ENCODE peak calls at places on chromosome 18, in seven cellular contexts. C is GM23338, G is suprapubic skin, D is endodermal cell, P is transverse colon, Z is ovary, N is tibial nerve. R is an unnamed sample.

GRCh38 chr18:11497585-11497984 is 111.8 kb upstream of the SLC35G4 start:
- DNase-seq in C (no peak), D (no peak), P (no peak), Z (no peak), N (peak; percentile 59), G (no peak), R (no peak)

GRCh38 chr18:12657048-12657848 is 659 bp downstream of the SPIRE1 start:
- DNase-seq in D (peak; percentile 68), P (peak; percentile 23), C (peak; percentile 50), Z (peak; percentile 46), G (peak; percentile 67), N (no peak), R (peak; percentile 35)

GRCh38 chr18:51028201-51028805 is 1.7 kb upstream of the SMAD4 start:
- DNase-seq in P (peak; percentile 49), N (no peak), Z (no peak), D (peak; percentile 57), C (no peak), G (no peak), R (no peak)

GRCh38 chr18:80154293-80154692 is 45.2 kb downstream of the ADNP2 start:
- DNase-seq in D (peak; percentile 73), G (no peak), P (no peak), Z (no peak), C (peak; percentile 76), N (no peak), R (no peak)

GRCh38 chr18:79548077-79548450 is 131.5 kb upstream of the CTDP1 start:
- DNase-seq in P (no peak), G (no peak), C (no peak), Z (no peak), N (no peak), D (peak; percentile 30), R (no peak)

GRCh38 chr18:24992491-24992890 is 359.5 kb downstream of the ZNF521 start:
- DNase-seq in Z (no peak), C (no peak), D (no peak), N (no peak), G (no peak), P (no peak), R (no peak)

GRCh38 chr18:58502628-58503027 is 126.3 kb downstream of the ALPK2 start:
- DNase-seq in D (no peak), G (no peak), C (no peak), Z (no peak), N (no peak), P (no peak), R (no peak)

GRCh38 chr18:12301263-12302005 is 6.6 kb upstream of the TUBB6 start:
- DNase-seq in N (no peak), C (no peak), Z (no peak), G (peak; percentile 55), D (no peak), P (no peak), R (no peak)

GRCh38 chr18:79156330-79156729 is 87.1 kb downstream of the ATP9B start:
- DNase-seq in N (no peak), P (peak; percentile 16), C (no peak), Z (no peak), G (no peak), D (no peak), R (no peak)

GRCh38 chr18:58402951-58403702 is 225.8 kb downstream of the ALPK2 start:
- DNase-seq in C (no peak), G (no peak), P (no peak), Z (no peak), N (no peak), D (peak; percentile 53), R (no peak)

GRCh38 chr18:73990241-73990640 is 157.4 kb downstream of the FBXO15 start:
- DNase-seq in D (no peak), N (no peak), G (no peak), P (no peak), Z (no peak), C (no peak), R (no peak)

GRCh38 chr18:26657618-26658581 is 109.5 kb upstream of the KCTD1 start:
- DNase-seq in D (no peak), N (no peak), Z (no peak), C (no peak), G (no peak), P (no peak), R (no peak)

GRCh38 chr18:26656944-26657536 is 108.7 kb upstream of the KCTD1 start:
- DNase-seq in Z (peak; percentile 75), P (peak; percentile 71), D (peak; percentile 86), C (peak; percentile 79), N (peak; percentile 28), G (peak; percentile 80), R (peak; percentile 64)

DNA sequence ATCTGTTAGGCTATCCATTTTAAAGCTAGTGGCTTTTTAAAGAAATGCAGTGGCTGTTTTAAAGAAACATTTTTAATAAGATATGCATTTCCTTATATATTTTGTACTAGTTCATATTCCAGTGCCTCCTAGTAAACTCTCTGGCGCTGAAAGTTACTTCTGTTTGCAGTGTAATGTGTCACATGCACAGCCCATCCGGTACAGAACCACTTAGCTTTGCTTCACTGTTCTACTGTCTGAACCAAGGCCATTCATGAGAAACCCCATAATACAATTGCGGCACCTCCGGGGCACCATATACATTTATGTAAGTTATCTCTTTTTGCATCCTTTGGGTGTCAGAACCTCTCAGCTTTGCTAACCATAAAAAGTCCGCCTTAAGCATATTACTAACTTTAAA is 114.6 kb upstream of the KCTD1 start:
- DNase-seq in Z (no peak), P (no peak), N (no peak), C (no peak), G (no peak), D (no peak), R (no peak)
- H3K27me3 ChIP-seq in Z (no peaks in the 10 kb centered on the region), P (peaks cover 38% of the 10 kb centered on the region), N (no peaks in the 10 kb centered on the region), C (peaks cover 11% of the 10 kb centered on the region), G (peaks cover 33% of the 10 kb centered on the region), D (peaks cover 80% of the 10 kb centered on the region), R (no peaks in the 10 kb centered on the region)

DNA sequence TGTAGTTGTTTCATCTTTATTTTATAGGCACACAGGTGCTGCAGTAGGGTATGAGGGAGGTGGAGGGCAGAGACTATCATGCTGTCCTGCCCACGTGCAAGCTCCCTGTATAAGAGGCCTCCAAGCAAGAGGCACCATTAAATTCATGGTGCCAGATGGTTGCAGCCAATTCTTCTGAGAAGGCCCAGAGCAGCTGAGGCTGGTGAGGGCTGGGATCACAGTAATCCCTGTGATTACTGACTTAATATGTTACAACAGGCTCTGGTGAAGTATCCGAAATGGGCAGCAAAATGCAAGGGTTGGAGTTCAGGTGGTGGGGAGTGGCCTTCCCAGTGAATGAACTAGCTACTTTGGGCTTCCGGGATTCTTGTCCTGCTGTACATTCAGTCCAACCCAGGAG is 191.9 kb upstream of the SMAD2 start:
- DNase-seq in P (no peak), Z (no peak), G (no peak), N (no peak), D (no peak), C (no peak), R (no peak)
- H3K4me1 ChIP-seq in P (peaks cover 11% of the 10 kb centered on the region), Z (peaks cover 9% of the 10 kb centered on the region), G (peaks cover 27% of the 10 kb centered on the region), N (no peaks in the 10 kb centered on the region), D (peaks cover 3% of the 10 kb centered on the region), C (no peaks in the 10 kb centered on the region), R (no peaks in the 10 kb centered on the region)

GRCh38 chr18:4878480-4878879 is 318.6 kb downstream of the AKAIN1 start:
- DNase-seq in C (peak; percentile 28), D (peak; percentile 38), N (no peak), P (no peak), G (no peak), Z (no peak), R (no peak)
- H3K4me3 ChIP-seq in C (no peak overlapping the region), D (no peak overlapping the region), N (no peak overlapping the region), P (no peak overlapping the region), G (no peak overlapping the region), Z (no peak overlapping the region), R (no peak overlapping the region)

GRCh38 chr18:48179666-48180065 is 229.5 kb downstream of the ZBTB7C start:
- DNase-seq in G (no peak), D (no peak), Z (no peak), C (no peak), N (no peak), P (no peak), R (no peak)

GRCh38 chr18:48181857-48182430 is 227.2 kb downstream of the ZBTB7C start:
- DNase-seq in D (no peak), C (no peak), N (no peak), Z (no peak), G (no peak), P (no peak), R (no peak)

GRCh38 chr18:48182779-48183178 is 226.4 kb downstream of the ZBTB7C start:
- DNase-seq in Z (no peak), D (no peak), G (no peak), P (no peak), N (no peak), C (no peak), R (no peak)

GRCh38 chr18:48179005-48179404 is 230.2 kb downstream of the ZBTB7C start:
- DNase-seq in P (no peak), C (no peak), Z (no peak), D (no peak), N (no peak), G (no peak), R (no peak)

GRCh38 chr18:48181132-48181823 is 227.9 kb downstream of the ZBTB7C start:
- DNase-seq in P (no peak), D (no peak), G (no peak), N (no peak), C (no peak), Z (no peak), R (no peak)
- H3K27me3 ChIP-seq in P (no peaks in the 10 kb centered on the region), D (no peaks in the 10 kb centered on the region), G (no peaks in the 10 kb centered on the region), N (no peaks in the 10 kb centered on the region), C (no peaks in the 10 kb centered on the region), Z (no peaks in the 10 kb centered on the region), R (no peaks in the 10 kb centered on the region)

DNA sequence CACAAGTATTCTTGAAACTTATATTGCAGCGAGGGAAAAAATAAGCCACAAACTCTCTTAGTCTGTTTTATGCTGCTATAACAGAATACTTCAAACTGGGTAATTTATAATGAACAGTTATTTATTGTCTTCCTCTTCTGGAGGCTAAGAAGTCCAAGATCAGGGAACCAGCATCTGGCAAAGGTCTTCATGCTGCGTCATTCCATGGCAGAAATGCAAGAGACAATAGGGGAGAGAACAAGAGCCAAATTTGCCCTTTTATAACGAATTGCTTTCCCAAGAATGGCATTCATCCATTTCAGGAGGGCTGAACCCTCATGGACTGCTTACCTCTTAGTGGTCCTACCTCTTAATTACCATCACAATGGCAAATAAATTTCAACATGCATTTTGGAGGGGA is 46.5 kb downstream of the MAPRE2 start:
- DNase-seq in D (no peak), C (no peak), P (no peak), Z (no peak), G (no peak), N (no peak), R (no peak)
- H3K4me1 ChIP-seq in D (no peaks in the 10 kb centered on the region), C (no peaks in the 10 kb centered on the region), P (peaks cover 21% of the 10 kb centered on the region), Z (peaks cover 5% of the 10 kb centered on the region), G (peaks cover 4% of the 10 kb centered on the region), N (no peaks in the 10 kb centered on the region), R (peaks cover 19% of the 10 kb centered on the region)

DNA sequence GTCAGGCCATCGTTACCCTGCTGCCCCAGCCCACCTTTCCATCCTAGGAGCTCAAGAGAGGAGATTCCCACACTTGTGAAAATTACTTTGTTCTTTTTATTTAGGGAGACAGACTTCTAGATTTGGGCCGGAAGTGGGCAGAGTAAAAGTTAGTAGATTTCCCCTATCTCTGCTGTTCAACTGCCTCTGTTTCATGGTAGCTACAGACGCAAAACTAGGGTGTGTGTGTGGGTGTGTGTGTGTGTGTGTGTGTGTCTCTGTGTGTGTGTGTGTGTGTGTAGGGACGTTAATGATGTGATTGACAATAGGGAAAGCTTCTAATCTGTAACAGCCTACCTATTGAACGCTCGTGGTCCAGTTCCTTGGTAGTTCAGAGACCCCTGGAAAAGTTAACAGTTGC is 441 bp downstream of the PSMA8 start:
- DNase-seq in Z (no peak), D (no peak), N (no peak), G (no peak), C (no peak), P (no peak), R (no peak)
- H3K4me3 ChIP-seq in Z (no peak overlapping the region), D (no peak overlapping the region), N (no peak overlapping the region), G (no peak overlapping the region), C (peak overlapping the region; percentile 32), P (no peak overlapping the region), R (no peak overlapping the region)

R was measured in BE2C.